ENCODE peak calls at places on chromosomes 12 and 14, in nine cellular contexts. H, L, E, K, T, A, S, G and D are unnamed samples.

GRCh38 chr14:32841698-32842097 is 97.0 kb upstream of the NPAS3 start:
- DNase-seq in E (no peak), K (no peak), L (no peak), H (no peak), G (no peak), T (no peak), A (no peak), S (no peak), D (no peak)

GRCh38 chr12:21851151-21851550 is 76.6 kb upstream of the KCNJ8 start:
- DNase-seq in G (no peak), A (no peak), T (no peak), S (no peak), L (no peak), E (no peak), H (no peak), K (no peak), D (no peak)

GRCh38 chr12:114011711-114012110 is 45.6 kb upstream of the RBM19 start:
- DNase-seq in A (no peak), G (no peak), K (no peak), L (no peak), T (no peak), S (no peak), E (no peak), H (no peak), D (no peak)

GRCh38 chr14:30129795-30130194 is 202.1 kb upstream of the PRKD1 start:
- DNase-seq in K (no peak), L (no peak), T (no peak), A (no peak), H (no peak), G (no peak), S (no peak), E (no peak), D (no peak)

GRCh38 chr12:113190761-113191160 is 5.2 kb downstream of the RITA1 start:
- DNase-seq in G (no peak), S (no peak), A (no peak), K (no peak), L (peak), H (no peak), T (peak), E (no peak), D (no peak)

GRCh38 chr12:124543591-124544310 is 23.7 kb downstream of the NCOR2 start:
- DNase-seq in H (no peak), G (no peak), S (no peak), A (peak), L (peak), T (peak), K (no peak), E (no peak), D (peak)

GRCh38 chr12:30931222-30931621 is 4.7 kb downstream of the TSPAN11 start:
- DNase-seq in L (no peak), S (no peak), T (no peak), H (no peak), E (no peak), K (no peak), G (no peak), A (no peak), D (no peak)

GRCh38 chr14:90381011-90381790 is 15.6 kb upstream of the CALM1 start:
- DNase-seq in G (no peak), A (no peak), E (no peak), K (peak), L (no peak), S (no peak), T (peak), H (no peak), D (no peak)

GRCh38 chr12:104695453-104696148 is 238.9 kb downstream of the CHST11 start:
- DNase-seq in L (peak), H (no peak), A (no peak), S (peak), E (no peak), G (no peak), T (no peak), K (peak), D (no peak)

GRCh38 chr12:94488449-94488848 is 28.8 kb upstream of the CEP83 start:
- DNase-seq in G (no peak), A (no peak), K (no peak), L (no peak), S (no peak), E (no peak), H (no peak), T (peak), D (no peak)

GRCh38 chr14:65910108-65910507 is 497.6 kb downstream of the FUT8 start:
- DNase-seq in K (peak), E (no peak), L (no peak), T (no peak), G (no peak), A (no peak), S (no peak), H (no peak), D (no peak)

GRCh38 chr14:105083926-105084685 is 18.9 kb upstream of the GPR132 start:
- DNase-seq in T (no peak), E (no peak), H (no peak), G (no peak), S (no peak), A (no peak), L (no peak), K (no peak), D (no peak)

GRCh38 chr14:96409701-96410100 is 17.8 kb downstream of the AK7 start:
- DNase-seq in G (no peak), K (no peak), L (peak), E (peak), T (no peak), S (no peak), H (no peak), A (no peak), D (no peak)

GRCh38 chr14:102547067-102547466 is 37.5 kb upstream of the ANKRD9 start:
- DNase-seq in H (no peak), E (no peak), K (no peak), S (no peak), G (no peak), T (peak), A (no peak), L (no peak), D (no peak)

GRCh38 chr12:121579981-121580868 is 598 bp downstream of the KDM2B start:
- DNase-seq in S (peak), A (peak), E (peak), K (peak), G (no peak), H (no peak), T (peak), L (peak), D (peak)

GRCh38 chr12:74999474-74999873 is 210.2 kb downstream of the KCNC2 start:
- DNase-seq in E (no peak), H (no peak), A (no peak), G (no peak), L (no peak), T (peak), S (no peak), K (no peak), D (no peak)

GRCh38 chr12:132538336-132539015 is 48.5 kb downstream of the FBRSL1 start:
- DNase-seq in S (no peak), A (peak), L (no peak), K (no peak), E (no peak), G (no peak), H (no peak), T (no peak), D (no peak)

GRCh38 chr14:21352587-21352986 is 31.2 kb downstream of the SUPT16H start:
- DNase-seq in A (no peak), S (no peak), T (no peak), E (peak), K (no peak), H (no peak), G (no peak), L (no peak), D (peak)

GRCh38 chr12:90940872-90941499 is 14.0 kb downstream of the CCER1 start:
- DNase-seq in H (peak), T (peak), S (no peak), A (peak), K (peak), E (no peak), G (no peak), L (no peak), D (no peak)